ENCODE peak calls at places on chromosome 20, in five cellular contexts. S, D, W, R and E are unnamed samples.
A peak's percentile ranks its signal among the peaks of the same experiment; 100 is the strongest.

GRCh38 chr20:1165941-1166340 is 18.8 kb downstream of the TMEM74B start:
- DNase-seq in S (no peak), D (no peak), W (no peak), R (no peak), E (no peak)

GRCh38 chr20:6651016-6651415 is 116.5 kb upstream of the BMP2 start:
- DNase-seq in S (peak; percentile 69), D (no peak), W (no peak), R (no peak), E (no peak)

GRCh38 chr20:37939701-37940151 is 36.8 kb downstream of the VSTM2L start:
- DNase-seq in S (no peak), D (no peak), W (no peak), R (no peak), E (peak; percentile 15)

GRCh38 chr20:11902264-11902663 is 15.4 kb upstream of the BTBD3 start:
- DNase-seq in S (no peak), D (no peak), W (no peak), R (no peak), E (no peak)

GRCh38 chr20:57851786-57852185 is 142.0 kb upstream of the PMEPA1 start:
- DNase-seq in S (no peak), D (no peak), W (no peak), R (no peak), E (no peak)

GRCh38 chr20:924639-925038 is 8.5 kb upstream of the ANGPT4 start:
- DNase-seq in S (no peak), D (no peak), W (no peak), R (no peak), E (no peak)

GRCh38 chr20:57342829-57343228 is 8.2 kb upstream of the RAE1 start:
- DNase-seq in S (no peak), D (no peak), W (no peak), R (no peak), E (no peak)

GRCh38 chr20:62876826-62877728 is 15.5 kb upstream of the TCFL5 start:
- DNase-seq in S (peak; percentile 82), D (no peak), W (no peak), R (peak; percentile 91), E (no peak)

GRCh38 chr20:50453533-50453932 is 56.6 kb upstream of the PTPN1 start:
- DNase-seq in S (no peak), D (no peak), W (no peak), R (no peak), E (no peak)

GRCh38 chr20:2244523-2244922 is 51.3 kb upstream of the TGM3 start:
- DNase-seq in S (no peak), D (no peak), W (no peak), R (no peak), E (no peak)

GRCh38 chr20:53510266-53510665 is 83.4 kb downstream of the ZNF217 start:
- DNase-seq in S (no peak), D (no peak), W (no peak), R (no peak), E (no peak)

GRCh38 chr20:57471496-57472210 is 53.3 kb downstream of the CTCFL start:
- DNase-seq in S (peak; percentile 1), D (no peak), W (no peak), R (peak; percentile 53), E (no peak)

GRCh38 chr20:4225778-4226177 is 210.4 kb upstream of the RNF24 start:
- DNase-seq in S (no peak), D (peak; percentile 85), W (no peak), R (peak; percentile 27), E (no peak)

GRCh38 chr20:10861619-10862018 is 187.8 kb upstream of the JAG1 start:
- DNase-seq in S (no peak), D (no peak), W (no peak), R (no peak), E (no peak)

GRCh38 chr20:18537651-18538050 is 29.6 kb upstream of the SMIM26 start:
- DNase-seq in S (no peak), D (no peak), W (no peak), R (no peak), E (no peak)

GRCh38 chr20:34281177-34281576 is 22.0 kb downstream of the AHCY start:
- DNase-seq in S (no peak), D (no peak), W (no peak), R (no peak), E (no peak)

GRCh38 chr20:25039697-25040437 is 18.1 kb downstream of the ACSS1 start:
- DNase-seq in S (peak; percentile 92), D (peak; percentile 51), W (no peak), R (peak; percentile 85), E (no peak)

GRCh38 chr20:57909763-57910331 is 200.0 kb upstream of the PMEPA1 start:
- DNase-seq in S (no peak), D (no peak), W (no peak), R (peak; percentile 51), E (no peak)

GRCh38 chr20:25233016-25233772 is 14.7 kb upstream of the PYGB start:
- DNase-seq in S (peak; percentile 60), D (no peak), W (no peak), R (peak; percentile 87), E (no peak)

GRCh38 chr20:1688886-1689538 is 31.4 kb upstream of the SIRPG start:
- DNase-seq in S (no peak), D (no peak), W (no peak), R (no peak), E (no peak)

GRCh38 chr20:38094373-38094775 is 60.8 kb downstream of the RPRD1B start:
- DNase-seq in S (peak; percentile 65), D (no peak), W (peak; percentile 93), R (no peak), E (peak; percentile 65)

GRCh38 chr20:45059022-45059728 is 41.8 kb downstream of the KCNS1 start:
- DNase-seq in S (no peak), D (no peak), W (no peak), R (no peak), E (no peak)

GRCh38 chr20:50049442-50050026 is 63.4 kb downstream of the UBE2V1 start:
- DNase-seq in S (no peak), D (no peak), W (peak; percentile 50), R (no peak), E (no peak)

GRCh38 chr20:62167474-62167873 is 15.4 kb upstream of the MTG2 start:
- DNase-seq in S (no peak), D (no peak), W (no peak), R (no peak), E (no peak)

GRCh38 chr20:63011798-63012197 is 5.0 kb upstream of the BHLHE23 start:
- DNase-seq in S (no peak), D (no peak), W (peak; percentile 72), R (no peak), E (no peak)

GRCh38 chr20:25220021-25220730 is 24.7 kb downstream of the ENTPD6 start:
- DNase-seq in S (no peak), D (no peak), W (no peak), R (no peak), E (no peak)

GRCh38 chr20:57425150-57426013 is 34.2 kb downstream of the RBM38 start:
- DNase-seq in S (no peak), D (no peak), W (peak; percentile 58), R (no peak), E (no peak)

GRCh38 chr20:57326667-57327455 is 2.7 kb upstream of the SPO11 start:
- DNase-seq in S (no peak), D (no peak), W (no peak), R (no peak), E (no peak)

GRCh38 chr20:208937-209566 is 18.0 kb upstream of the DEFB129 start:
- DNase-seq in S (no peak), D (peak; percentile 45), W (peak; percentile 58), R (no peak), E (peak; percentile 40)

DNA sequence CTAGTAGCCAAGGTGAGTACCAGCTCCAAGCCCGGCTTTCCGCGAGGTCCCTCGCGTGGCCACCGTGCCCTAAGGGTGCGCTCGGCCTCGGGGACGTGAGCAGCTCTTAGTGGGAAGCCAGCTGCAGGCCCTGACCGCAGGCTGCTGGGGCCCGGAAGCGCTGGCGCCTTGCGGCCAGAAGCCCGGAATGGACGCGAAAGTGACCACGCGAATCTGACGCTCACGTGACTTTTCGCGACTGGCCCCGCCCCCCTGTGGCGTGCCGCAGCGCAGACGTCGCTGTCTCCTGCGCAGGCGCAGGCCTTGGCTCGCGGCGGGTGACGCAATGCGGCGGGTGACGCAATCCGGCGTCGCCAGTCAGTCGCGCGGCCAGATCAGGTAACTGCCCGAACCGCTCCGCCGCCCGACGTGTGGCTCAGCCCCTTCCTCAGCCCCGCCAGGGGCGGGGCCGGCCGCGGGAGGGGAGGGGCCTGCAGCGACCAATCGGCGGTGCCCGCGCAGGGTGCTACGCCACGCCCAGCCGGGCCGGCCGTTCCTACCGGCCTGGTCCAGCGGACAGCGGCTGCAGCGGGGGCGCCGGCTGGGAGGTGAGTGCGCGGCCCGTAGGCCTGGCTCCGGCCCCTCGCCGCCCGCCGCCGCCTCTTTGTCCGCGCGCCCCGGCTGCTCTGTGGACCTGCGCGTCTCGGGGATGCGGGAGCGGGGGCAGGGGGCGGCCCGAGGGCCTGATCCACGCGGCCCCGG is at the start of gene GZF1:
- DNase-seq in S (peak; percentile 98), D (peak; percentile 97), W (peak; percentile 99), R (peak; percentile 99), E (peak; percentile 98)
- TF ChIP-seq CTCF in S (no peak), D (no peak), W (no peak), R (no peak), E (no peak)

GRCh38 chr20:15654208-15654649 is 919.0 kb downstream of the KIF16B start:
- DNase-seq in S (no peak), D (no peak), W (peak; percentile 84), R (no peak), E (peak; percentile 48)
- TF ChIP-seq CTCF in S (peak; percentile 37), D (peak; percentile 62), W (peak; percentile 68), R (peak; percentile 71), E (peak; percentile 64)

DNA sequence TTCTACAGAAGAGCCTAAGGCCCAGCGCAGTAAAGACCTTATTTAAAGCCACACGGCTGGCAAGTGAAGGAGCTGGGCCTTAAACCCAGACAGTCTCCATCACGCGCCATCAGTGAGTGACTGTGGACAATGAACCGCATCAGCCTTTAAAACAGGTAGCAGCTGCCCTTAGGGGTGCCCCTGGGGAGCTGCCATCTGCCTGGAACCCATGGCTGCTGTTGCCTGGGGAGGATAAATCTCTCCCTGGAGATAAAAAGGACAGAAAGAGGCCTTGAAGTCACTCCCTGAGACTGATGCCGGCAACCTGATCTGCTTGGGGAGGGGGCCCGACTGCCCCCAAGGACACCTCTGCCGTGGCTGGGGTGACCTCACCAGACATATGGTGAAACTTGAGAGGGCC is 73.5 kb downstream of the PREX1 start:
- DNase-seq in S (no peak), D (no peak), W (no peak), R (no peak), E (no peak)
- TF ChIP-seq CTCF in S (no peak), D (no peak), W (no peak), R (no peak), E (no peak)

DNA sequence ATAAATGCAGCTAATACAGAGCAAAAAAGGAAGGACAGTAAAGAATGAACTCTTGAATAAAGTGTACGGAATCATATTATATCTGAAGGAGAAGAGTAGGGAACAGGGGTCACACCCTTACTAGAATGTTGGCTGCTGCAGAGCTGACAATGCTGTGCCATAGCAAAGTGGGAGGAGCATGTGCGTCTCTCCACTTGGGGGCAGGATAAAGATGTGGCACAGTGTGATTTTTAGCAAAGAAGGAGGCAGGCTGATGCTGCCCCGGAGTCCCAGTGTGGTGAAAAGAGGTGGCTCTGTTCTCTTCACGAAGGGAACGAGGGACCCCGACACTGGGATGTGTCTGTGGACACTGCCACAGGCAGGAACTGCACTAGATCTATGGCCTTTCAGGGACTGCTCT is 67.5 kb downstream of the INSM1 start:
- DNase-seq in S (no peak), D (no peak), W (no peak), R (no peak), E (no peak)
- TF ChIP-seq CTCF in S (no peak), D (peak; percentile 17), W (no peak), R (no peak), E (no peak)